ENCODE peak calls at places on chromosome 21, in four cellular contexts. One of them, this sample, is unnamed.

GRCh38 chr21:31397939-31398338 is 53.9 kb upstream of the TIAM1 start:
- ATAC-seq in Panc1: no peak
- ATAC-seq in HCT116: peak
- ATAC-seq in GM12878: peak
- ATAC-seq in this sample: no peak

GRCh38 chr21:40602105-40602504 is 244.9 kb downstream of the DSCAM start:
- ATAC-seq in Panc1: no peak
- ATAC-seq in GM12878: no peak
- ATAC-seq in HCT116: no peak
- ATAC-seq in this sample: no peak

GRCh38 chr21:46297311-46298082 is 11.4 kb downstream of the YBEY start:
- ATAC-seq in Panc1: no peak
- ATAC-seq in HCT116: no peak
- ATAC-seq in GM12878: no peak
- ATAC-seq in this sample: no peak

GRCh38 chr21:45796003-45796402 is 152.5 kb downstream of the PCBP3 start:
- ATAC-seq in Panc1: no peak
- ATAC-seq in HCT116: no peak
- ATAC-seq in GM12878: no peak
- ATAC-seq in this sample: no peak

GRCh38 chr21:16634522-16634914 is 878.3 kb upstream of the CXADR start:
- ATAC-seq in GM12878: no peak
- ATAC-seq in HCT116: no peak
- ATAC-seq in Panc1: no peak
- ATAC-seq in this sample: no peak

GRCh38 chr21:25557170-25557569 is 50.1 kb downstream of the MRPL39 start:
- ATAC-seq in Panc1: no peak
- ATAC-seq in GM12878: no peak
- ATAC-seq in HCT116: no peak
- ATAC-seq in this sample: no peak

GRCh38 chr21:39581414-39581813 is 31.3 kb upstream of the B3GALT5 start:
- ATAC-seq in HCT116: peak
- ATAC-seq in Panc1: no peak
- ATAC-seq in GM12878: no peak
- ATAC-seq in this sample: no peak

GRCh38 chr21:15309721-15310120 is 244.9 kb upstream of the NRIP1 start:
- ATAC-seq in Panc1: no peak
- ATAC-seq in HCT116: no peak
- ATAC-seq in GM12878: no peak
- ATAC-seq in this sample: peak

GRCh38 chr21:15140321-15141019 is 75.7 kb upstream of the NRIP1 start:
- ATAC-seq in HCT116: no peak
- ATAC-seq in Panc1: no peak
- ATAC-seq in GM12878: peak
- ATAC-seq in this sample: no peak

GRCh38 chr21:40507978-40508377 is 339.0 kb downstream of the DSCAM start:
- ATAC-seq in HCT116: no peak
- ATAC-seq in Panc1: peak
- ATAC-seq in GM12878: no peak
- ATAC-seq in this sample: no peak

GRCh38 chr21:46357684-46358425 is 33.9 kb downstream of the PCNT start:
- ATAC-seq in Panc1: peak
- ATAC-seq in HCT116: no peak
- ATAC-seq in GM12878: no peak
- ATAC-seq in this sample: no peak

GRCh38 chr21:44354001-44354405 is 582 bp downstream of the TRPM2 start:
- ATAC-seq in GM12878: no peak
- ATAC-seq in HCT116: no peak
- ATAC-seq in Panc1: no peak
- ATAC-seq in this sample: peak

GRCh38 chr21:38660333-38661295 is 145.1 kb upstream of the ETS2 start:
- ATAC-seq in HCT116: no peak
- ATAC-seq in GM12878: no peak
- ATAC-seq in Panc1: peak
- ATAC-seq in this sample: peak

GRCh38 chr21:22536511-22536910 is 1538.3 kb downstream of the NCAM2 start:
- ATAC-seq in HCT116: no peak
- ATAC-seq in Panc1: peak
- ATAC-seq in GM12878: no peak
- ATAC-seq in this sample: no peak

GRCh38 chr21:16304700-16305099 is 574.9 kb downstream of the USP25 start:
- ATAC-seq in Panc1: no peak
- ATAC-seq in GM12878: no peak
- ATAC-seq in HCT116: no peak
- ATAC-seq in this sample: no peak

GRCh38 chr21:32022141-32022540 is 149.3 kb downstream of the HUNK start:
- ATAC-seq in Panc1: no peak
- ATAC-seq in HCT116: no peak
- ATAC-seq in GM12878: no peak
- ATAC-seq in this sample: no peak

GRCh38 chr21:45209685-45210284 is 77.9 kb downstream of the POFUT2 start:
- ATAC-seq in Panc1: no peak
- ATAC-seq in HCT116: no peak
- ATAC-seq in GM12878: peak
- ATAC-seq in this sample: no peak

GRCh38 chr21:17688912-17689874 is 76.5 kb upstream of the BTG3 start:
- ATAC-seq in GM12878: no peak
- ATAC-seq in HCT116: peak
- ATAC-seq in Panc1: peak
- ATAC-seq in this sample: no peak

GRCh38 chr21:31855180-31855579 is 17.6 kb upstream of the HUNK start:
- ATAC-seq in GM12878: no peak
- ATAC-seq in Panc1: no peak
- ATAC-seq in HCT116: no peak
- ATAC-seq in this sample: no peak

GRCh38 chr21:38787461-38788274 is 18.1 kb upstream of the ETS2 start:
- ATAC-seq in Panc1: peak
- ATAC-seq in GM12878: peak
- ATAC-seq in HCT116: peak
- ATAC-seq in this sample: no peak

GRCh38 chr21:28900481-28900880 is 92.2 kb downstream of the LTN1 start:
- ATAC-seq in GM12878: no peak
- ATAC-seq in HCT116: no peak
- ATAC-seq in Panc1: no peak
- ATAC-seq in this sample: no peak

GRCh38 chr21:43869486-43870325 is 4.7 kb downstream of the AGPAT3 start:
- ATAC-seq in Panc1: no peak
- ATAC-seq in GM12878: no peak
- ATAC-seq in HCT116: no peak
- ATAC-seq in this sample: no peak

GRCh38 chr21:15444118-15444960 is 285.4 kb upstream of the USP25 start:
- ATAC-seq in Panc1: no peak
- ATAC-seq in HCT116: no peak
- ATAC-seq in GM12878: no peak
- ATAC-seq in this sample: no peak

GRCh38 chr21:44980562-44981489 is 41.0 kb downstream of the SLX9 start:
- ATAC-seq in Panc1: no peak
- ATAC-seq in HCT116: no peak
- ATAC-seq in GM12878: no peak
- ATAC-seq in this sample: no peak

GRCh38 chr21:46605759-46606426 is 1.0 kb upstream of the S100B start:
- ATAC-seq in GM12878: peak
- ATAC-seq in Panc1: no peak
- ATAC-seq in HCT116: no peak
- ATAC-seq in this sample: peak

GRCh38 chr21:39587376-39587775 is 25.4 kb upstream of the B3GALT5 start:
- ATAC-seq in HCT116: no peak
- ATAC-seq in GM12878: no peak
- ATAC-seq in Panc1: no peak
- ATAC-seq in this sample: no peak

GRCh38 chr21:18614327-18614726 is 210.7 kb upstream of the TMPRSS15 start:
- ATAC-seq in HCT116: no peak
- ATAC-seq in GM12878: no peak
- ATAC-seq in Panc1: no peak
- ATAC-seq in this sample: no peak

GRCh38 chr21:15206514-15206913 is 141.7 kb upstream of the NRIP1 start:
- ATAC-seq in GM12878: peak
- ATAC-seq in Panc1: no peak
- ATAC-seq in HCT116: no peak
- ATAC-seq in this sample: no peak

GRCh38 chr21:37422382-37422781 is 55.8 kb downstream of the DYRK1A start:
- ATAC-seq in GM12878: no peak
- ATAC-seq in HCT116: no peak
- ATAC-seq in Panc1: no peak
- ATAC-seq in this sample: no peak

GRCh38 chr21:38170283-38170682 is 86.5 kb upstream of the KCNJ15 start:
- ATAC-seq in Panc1: no peak
- ATAC-seq in GM12878: peak
- ATAC-seq in HCT116: no peak
- ATAC-seq in this sample: no peak

GRCh38 chr21:28402616-28402989 is 590.1 kb downstream of the LTN1 start:
- ATAC-seq in GM12878: no peak
- ATAC-seq in HCT116: no peak
- ATAC-seq in Panc1: no peak
- ATAC-seq in this sample: no peak

GRCh38 chr21:39955326-39955725 is 88.1 kb downstream of the PCP4 start:
- ATAC-seq in Panc1: no peak
- ATAC-seq in HCT116: no peak
- ATAC-seq in GM12878: no peak
- ATAC-seq in this sample: no peak

GRCh38 chr21:34834307-34834706 is 165.5 kb downstream of the CLIC6 start:
- ATAC-seq in HCT116: no peak
- ATAC-seq in GM12878: no peak
- ATAC-seq in Panc1: no peak
- ATAC-seq in this sample: no peak

GRCh38 chr21:34836103-34836932 is 167.5 kb downstream of the CLIC6 start:
- ATAC-seq in Panc1: peak
- ATAC-seq in HCT116: peak
- ATAC-seq in GM12878: no peak
- ATAC-seq in this sample: peak

GRCh38 chr21:34836933-34837505 is 168.2 kb downstream of the CLIC6 start:
- ATAC-seq in Panc1: no peak
- ATAC-seq in GM12878: no peak
- ATAC-seq in HCT116: no peak
- ATAC-seq in this sample: no peak

GRCh38 chr21:34834852-34835501 is 166.2 kb downstream of the CLIC6 start:
- ATAC-seq in GM12878: no peak
- ATAC-seq in HCT116: no peak
- ATAC-seq in Panc1: no peak
- ATAC-seq in this sample: no peak

DNA sequence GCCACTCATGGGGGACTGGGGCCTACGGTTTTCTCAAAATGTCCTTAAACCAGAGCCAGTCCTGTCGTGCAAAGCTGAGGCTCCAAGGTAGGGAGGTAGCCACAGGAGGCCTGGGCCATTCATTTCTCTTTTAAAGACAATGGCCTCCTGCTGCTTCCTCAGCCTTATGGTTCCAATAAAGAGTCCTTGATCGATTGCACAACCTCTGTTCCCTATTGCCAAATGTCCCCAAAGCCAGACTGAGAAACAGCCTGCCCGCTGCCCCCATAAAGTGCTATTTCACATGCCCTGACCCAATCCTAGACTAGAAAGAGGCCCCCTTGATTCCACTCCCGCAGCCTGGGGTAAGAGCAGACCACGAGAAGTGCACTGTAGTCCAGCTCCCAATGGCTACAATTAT is 166.7 kb downstream of the CLIC6 start:
- ATAC-seq in HCT116: no peak
- ATAC-seq in Panc1: no peak
- ATAC-seq in GM12878: no peak
- ATAC-seq in this sample: peak
- TF ChIP-seq POLR2AphosphoS5 in HCT116: no peak
- TF ChIP-seq POLR2AphosphoS5 in Panc1: no peak
- TF ChIP-seq POLR2AphosphoS5 in GM12878: no peak
- TF ChIP-seq POLR2AphosphoS5 in this sample: peak

DNA sequence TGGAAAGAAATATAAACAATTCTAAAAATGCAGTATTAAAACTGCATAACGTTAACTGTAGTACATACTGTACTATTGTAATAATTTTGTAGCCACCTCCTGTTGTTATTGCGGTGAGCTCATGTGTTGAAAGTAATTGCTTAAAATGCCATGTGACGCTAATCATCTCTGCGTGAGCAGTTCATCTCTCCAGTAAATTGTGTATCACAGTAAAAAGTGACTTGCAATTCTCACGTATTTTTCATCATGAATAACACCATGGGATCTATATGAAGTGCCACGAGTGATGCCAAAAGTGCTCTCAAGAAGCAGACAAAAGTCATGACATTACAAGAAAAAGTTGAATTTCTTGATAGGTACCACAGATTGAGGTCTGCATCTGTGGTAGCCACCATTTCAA is 82.4 kb upstream of the CYYR1 start:
- ATAC-seq in GM12878: no peak
- ATAC-seq in HCT116: no peak
- ATAC-seq in Panc1: no peak
- ATAC-seq in this sample: no peak
- TF ChIP-seq POLR2AphosphoS5 in GM12878: no peak
- TF ChIP-seq POLR2AphosphoS5 in HCT116: no peak
- TF ChIP-seq POLR2AphosphoS5 in Panc1: no peak
- TF ChIP-seq POLR2AphosphoS5 in this sample: no peak

GRCh38 chr21:29961291-29962027 is 21.7 kb upstream of the GRIK1 start:
- ATAC-seq in Panc1: no peak
- ATAC-seq in HCT116: no peak
- ATAC-seq in GM12878: no peak
- ATAC-seq in this sample: no peak
- TF ChIP-seq POLR2AphosphoS5 in Panc1: no peak
- TF ChIP-seq POLR2AphosphoS5 in HCT116: no peak
- TF ChIP-seq POLR2AphosphoS5 in GM12878: no peak
- TF ChIP-seq POLR2AphosphoS5 in this sample: no peak

DNA sequence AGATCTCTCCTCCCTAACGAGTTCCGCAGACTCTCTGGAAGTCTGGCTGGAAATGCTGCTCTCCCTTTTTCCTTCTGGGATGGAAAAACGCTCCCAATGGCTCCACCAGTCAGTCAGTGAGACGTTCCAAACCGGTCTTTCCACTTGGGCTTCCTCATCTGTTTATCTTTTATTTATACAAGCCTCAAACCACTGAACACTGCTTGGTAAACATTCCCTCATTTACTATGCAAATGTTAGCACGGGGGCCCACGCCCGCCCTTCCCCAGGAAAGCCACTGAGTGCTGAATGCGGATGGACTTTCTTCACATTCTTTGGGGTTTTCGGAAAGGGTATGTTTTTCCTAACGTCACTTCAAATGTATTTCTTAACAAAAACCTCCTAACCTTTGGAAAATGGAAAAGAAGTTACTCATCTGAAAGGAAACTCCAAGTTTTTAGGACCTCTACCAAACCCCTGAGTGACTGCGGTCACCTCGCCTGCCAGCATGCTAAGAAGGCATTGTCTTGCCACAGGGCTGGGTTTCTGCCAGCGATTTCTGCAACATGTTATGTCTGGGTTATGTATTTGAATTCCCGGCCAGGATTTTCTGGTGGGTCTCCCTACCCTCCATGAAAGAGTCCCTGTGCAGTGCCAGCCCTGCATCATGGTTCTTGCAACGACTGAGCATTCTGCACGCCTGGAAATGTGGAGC is 14.0 kb upstream of the UMODL1 start:
- ATAC-seq in GM12878: no peak
- ATAC-seq in HCT116: no peak
- ATAC-seq in Panc1: no peak
- ATAC-seq in this sample: no peak
- TF ChIP-seq POLR2AphosphoS5 in GM12878: no peak
- TF ChIP-seq POLR2AphosphoS5 in HCT116: no peak
- TF ChIP-seq POLR2AphosphoS5 in Panc1: no peak
- TF ChIP-seq POLR2AphosphoS5 in this sample: peak